ENCODE peak calls at places on chromosomes 2 and 18, in seven cellular contexts. Q, O, D, I, R, F and S are unnamed samples.
A peak's percentile ranks its signal among the peaks of the same experiment; 100 is the strongest.

GRCh38 chr2:239245107-239245506 is 155.7 kb downstream of the HDAC4 start:
- DNase-seq in D (no peak), R (peak; percentile 31), O (peak; percentile 42), F (no peak), I (no peak), Q (no peak), S (no peak)

GRCh38 chr2:71813801-71814470 is 333.7 kb downstream of the CYP26B1 start:
- DNase-seq in R (no peak), F (no peak), Q (no peak), I (no peak), D (no peak), O (no peak), S (no peak)

GRCh38 chr18:21934766-21935015 is 194.1 kb downstream of the MIB1 start:
- DNase-seq in Q (no peak), I (no peak), R (no peak), F (no peak), O (no peak), D (no peak), S (no peak)

GRCh38 chr18:3520230-3521085 is 70.5 kb downstream of the TGIF1 start:
- DNase-seq in O (no peak), F (no peak), D (no peak), R (no peak), I (no peak), Q (no peak), S (no peak)

GRCh38 chr18:73613706-73614340 is 533.8 kb downstream of the FBXO15 start:
- DNase-seq in Q (no peak), O (no peak), R (no peak), I (no peak), D (no peak), F (no peak), S (no peak)

GRCh38 chr2:43202289-43202688 is 24.1 kb downstream of the ZFP36L2 start:
- DNase-seq in I (no peak), R (no peak), Q (no peak), F (no peak), D (no peak), O (no peak), S (no peak)

GRCh38 chr2:240131941-240132650 is 4.0 kb downstream of the COPS9 start:
- DNase-seq in O (no peak), I (no peak), F (no peak), Q (no peak), D (peak; percentile 11), R (peak; percentile 7), S (no peak)

GRCh38 chr2:204024503-204024902 is 87.9 kb downstream of the ICOS start:
- DNase-seq in D (no peak), F (peak; percentile 19), R (peak; percentile 27), Q (peak; percentile 20), O (peak; percentile 23), I (no peak), S (no peak)

GRCh38 chr2:240727913-240728312 is 36.2 kb downstream of the AQP12A start:
- DNase-seq in F (no peak), I (no peak), O (no peak), D (no peak), Q (no peak), R (no peak), S (no peak)

GRCh38 chr18:3526421-3527354 is 76.7 kb downstream of the TGIF1 start:
- DNase-seq in F (no peak), O (no peak), Q (no peak), R (no peak), D (no peak), I (no peak), S (no peak)

GRCh38 chr2:232422051-232422450 is 15.4 kb downstream of the ALPG start:
- DNase-seq in D (no peak), I (no peak), R (no peak), F (no peak), Q (no peak), O (no peak), S (no peak)

GRCh38 chr18:52334307-52334706 is 5.7 kb upstream of the DCC start:
- DNase-seq in F (no peak), O (no peak), Q (no peak), I (no peak), D (no peak), R (no peak), S (no peak)

GRCh38 chr2:59691518-59692190 is 861.8 kb downstream of the BCL11A start:
- DNase-seq in I (no peak), O (no peak), F (no peak), R (no peak), D (no peak), Q (no peak), S (no peak)

GRCh38 chr2:26899500-26900164 is 51.7 kb downstream of the DPYSL5 start:
- DNase-seq in R (no peak), D (peak; percentile 7), Q (no peak), I (no peak), F (no peak), O (no peak), S (no peak)

GRCh38 chr2:232523682-232524597 is 2.0 kb upstream of the CHRND start:
- DNase-seq in D (no peak), O (peak; percentile 51), I (no peak), Q (no peak), F (no peak), R (peak; percentile 47), S (no peak)

GRCh38 chr18:78595924-78596573 is 383.6 kb upstream of the SALL3 start:
- DNase-seq in D (peak; percentile 14), R (no peak), F (no peak), Q (no peak), I (no peak), O (no peak), S (no peak)

GRCh38 chr2:156177654-156178053 is 154.9 kb downstream of the NR4A2 start:
- DNase-seq in I (no peak), D (no peak), F (no peak), O (no peak), R (no peak), Q (no peak), S (no peak)

GRCh38 chr2:60149151-60149550 is 404.3 kb downstream of the BCL11A start:
- DNase-seq in F (no peak), Q (no peak), R (no peak), D (no peak), O (no peak), I (no peak), S (no peak)

GRCh38 chr2:10218036-10218435 is 84.7 kb upstream of the HPCAL1 start:
- DNase-seq in I (no peak), Q (no peak), D (no peak), F (no peak), O (no peak), R (no peak), S (no peak)

GRCh38 chr2:118752762-118753429 is 94.6 kb downstream of the EN1 start:
- DNase-seq in F (no peak), R (no peak), O (no peak), I (no peak), D (no peak), Q (no peak), S (no peak)

GRCh38 chr2:118747637-118748036 is 99.8 kb downstream of the EN1 start:
- DNase-seq in Q (no peak), F (no peak), I (no peak), O (no peak), D (no peak), R (no peak), S (no peak)

GRCh38 chr2:118750959-118751565 is 96.4 kb downstream of the EN1 start:
- DNase-seq in O (no peak), F (no peak), Q (no peak), D (no peak), R (no peak), I (no peak), S (no peak)

GRCh38 chr2:118747066-118747465 is 100.4 kb downstream of the EN1 start:
- DNase-seq in R (no peak), I (no peak), Q (no peak), O (no peak), D (no peak), F (no peak), S (no peak)

GRCh38 chr2:118748245-118748885 is 99.1 kb downstream of the EN1 start:
- DNase-seq in O (no peak), D (no peak), I (no peak), Q (no peak), F (no peak), R (no peak), S (no peak)
- TF ChIP-seq POLR2A in O (no peak), D (no peak), I (no peak), Q (no peak), F (no peak), R (no peak), S (no peak)

DNA sequence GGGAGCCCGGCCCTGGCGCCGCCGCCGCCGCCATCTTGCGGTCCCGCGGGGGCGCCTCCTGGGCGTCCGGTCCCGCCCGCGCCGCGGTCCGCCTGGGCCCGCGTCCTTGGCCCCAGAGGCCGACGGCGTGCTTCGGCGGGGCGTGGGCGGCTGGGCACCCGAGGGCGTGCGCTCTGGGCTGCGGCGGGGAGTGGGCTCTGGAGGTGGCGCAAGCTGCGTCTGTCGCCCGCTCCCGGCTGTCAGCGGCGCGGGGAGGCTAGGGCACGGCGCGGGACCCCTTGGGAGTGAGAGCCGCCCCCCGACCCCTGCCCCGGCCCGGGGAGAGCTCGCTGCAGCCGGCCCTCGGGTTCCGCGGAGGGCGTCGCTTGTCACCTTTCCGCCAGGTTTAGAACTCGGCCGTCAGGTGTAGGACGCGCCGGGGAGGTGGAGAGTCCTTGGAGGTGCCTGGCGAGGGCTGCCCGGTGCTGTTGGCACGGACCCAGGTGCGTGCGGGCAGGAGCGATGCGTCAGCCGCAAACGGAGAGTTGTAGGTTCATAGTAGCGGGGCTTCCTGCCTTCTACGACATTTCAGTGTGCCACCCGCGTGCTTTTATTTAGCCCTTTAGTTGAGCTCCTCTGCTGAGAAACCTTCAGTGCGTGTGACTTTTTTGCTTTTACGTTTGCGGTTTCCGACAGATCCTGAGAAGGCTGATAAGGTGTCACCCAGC is 921 bp downstream of the VAPA start:
- DNase-seq in I (peak; percentile 84), D (peak; percentile 89), Q (peak; percentile 57), F (peak; percentile 49), O (peak; percentile 91), R (peak; percentile 74), S (peak; percentile 55)
- TF ChIP-seq POLR2A in I (no peak), D (peak; percentile 80), Q (no peak), F (no peak), O (no peak), R (no peak), S (no peak)

GRCh38 chr18:32091724-32092421 is at the start of gene RNF138:
- DNase-seq in F (peak; percentile 74), R (peak; percentile 90), I (peak; percentile 95), O (peak; percentile 93), D (peak; percentile 94), Q (peak; percentile 84), S (peak; percentile 50)
- TF ChIP-seq POLR2A in F (no peak), R (peak; percentile 70), I (peak; percentile 41), O (peak; percentile 58), D (peak; percentile 90), Q (no peak), S (peak; percentile 61)

DNA sequence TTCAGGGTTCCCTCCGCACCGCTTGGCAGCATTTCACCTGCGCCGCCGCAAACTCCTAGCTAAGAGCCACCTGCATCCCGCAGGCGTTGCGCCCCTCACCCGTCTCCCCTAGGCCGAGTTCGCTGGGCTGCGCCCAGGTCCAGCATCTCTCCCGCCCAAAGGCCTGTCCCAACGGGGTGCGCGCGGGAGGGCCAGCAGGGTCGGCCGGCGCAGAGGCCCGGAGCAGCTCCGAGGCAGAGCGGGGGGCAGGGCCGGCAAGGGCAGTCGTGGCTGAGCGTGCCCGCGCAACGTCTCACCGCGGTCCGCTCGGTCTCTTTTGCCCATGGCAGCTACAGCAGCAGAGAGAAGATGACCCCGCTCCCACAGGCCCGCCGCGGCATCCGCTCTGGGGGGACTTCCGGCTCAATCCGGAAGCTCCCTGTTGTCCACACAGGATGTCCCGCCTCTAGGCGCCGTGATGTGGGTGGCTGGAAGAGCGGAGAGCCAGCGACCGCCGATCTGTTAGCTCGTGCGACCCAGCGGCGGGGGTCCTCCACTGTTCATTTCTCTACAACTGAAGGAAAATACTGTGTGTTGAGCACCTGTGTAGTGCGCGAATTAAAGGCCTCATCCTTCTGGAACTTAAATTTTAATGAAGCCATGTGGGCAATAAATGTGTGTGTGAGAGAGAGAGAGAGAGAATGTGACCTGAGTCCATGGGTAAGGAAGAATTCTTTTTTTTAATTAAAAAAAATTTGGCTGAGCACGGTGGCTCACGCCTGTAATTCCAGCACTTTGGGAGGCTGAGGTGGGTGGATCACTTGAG is at the start of gene ERCC3:
- DNase-seq in F (peak; percentile 49), Q (peak; percentile 83), R (peak; percentile 78), D (peak; percentile 86), O (peak; percentile 80), I (peak; percentile 90), S (peak; percentile 88)
- TF ChIP-seq POLR2A in F (peak; percentile 94), Q (no peak), R (no peak), D (peak; percentile 56), O (peak; percentile 29), I (peak; percentile 22), S (peak; percentile 67)